ENCODE peak calls at places on chromosomes 7 and 10, in four cellular contexts. One of them, this sample, is unnamed.

GRCh38 chr7:148400101-148400500 is 190.5 kb upstream of the C7orf33 start:
- DNase-seq in NCI-H2171 treated with DMSO at 0.1 percent for 48 hours: no peak
- DNase-seq in NCI-H1105: no peak
- DNase-seq in mesothelial cell of epicardium: no peak
- DNase-seq in this sample: no peak

GRCh38 chr7:98945852-98946251 is 67.5 kb downstream of the TRRAP start:
- DNase-seq in NCI-H1105: no peak
- DNase-seq in mesothelial cell of epicardium: no peak
- DNase-seq in NCI-H2171 treated with DMSO at 0.1 percent for 48 hours: no peak
- DNase-seq in this sample: no peak

GRCh38 chr10:101061814-101062230 is at the start of gene KAZALD1:
- DNase-seq in NCI-H1105: no peak
- DNase-seq in mesothelial cell of epicardium: no peak
- DNase-seq in NCI-H2171 treated with DMSO at 0.1 percent for 48 hours: no peak
- DNase-seq in this sample: no peak

GRCh38 chr10:30704016-30704600 is 74.6 kb upstream of the LYZL2 start:
- DNase-seq in NCI-H1105: no peak
- DNase-seq in mesothelial cell of epicardium: no peak
- DNase-seq in NCI-H2171 treated with DMSO at 0.1 percent for 48 hours: no peak
- DNase-seq in this sample: no peak

GRCh38 chr7:103866919-103867318 is 122.5 kb downstream of the RELN start:
- DNase-seq in mesothelial cell of epicardium: no peak
- DNase-seq in NCI-H1105: peak; percentile 73
- DNase-seq in NCI-H2171 treated with DMSO at 0.1 percent for 48 hours: peak; percentile 78
- DNase-seq in this sample: peak; percentile 18

GRCh38 chr10:125375210-125375609 is 214.8 kb upstream of the CTBP2 start:
- DNase-seq in NCI-H1105: no peak
- DNase-seq in NCI-H2171 treated with DMSO at 0.1 percent for 48 hours: no peak
- DNase-seq in mesothelial cell of epicardium: no peak
- DNase-seq in this sample: no peak

GRCh38 chr7:129923709-129924108 is 29.1 kb downstream of the UBE2H start:
- DNase-seq in NCI-H2171 treated with DMSO at 0.1 percent for 48 hours: no peak
- DNase-seq in NCI-H1105: no peak
- DNase-seq in mesothelial cell of epicardium: no peak
- DNase-seq in this sample: no peak

GRCh38 chr10:108970016-108970415 is 953.3 kb downstream of the XPNPEP1 start:
- DNase-seq in mesothelial cell of epicardium: peak; percentile 44
- DNase-seq in NCI-H2171 treated with DMSO at 0.1 percent for 48 hours: no peak
- DNase-seq in NCI-H1105: no peak
- DNase-seq in this sample: no peak

GRCh38 chr7:140027866-140028265 is 34.9 kb downstream of the PARP12 start:
- DNase-seq in NCI-H1105: no peak
- DNase-seq in mesothelial cell of epicardium: no peak
- DNase-seq in NCI-H2171 treated with DMSO at 0.1 percent for 48 hours: no peak
- DNase-seq in this sample: no peak

GRCh38 chr7:18241543-18242231 is 214.0 kb upstream of the PRPS1L1 start:
- DNase-seq in NCI-H2171 treated with DMSO at 0.1 percent for 48 hours: no peak
- DNase-seq in mesothelial cell of epicardium: no peak
- DNase-seq in NCI-H1105: no peak
- DNase-seq in this sample: no peak

GRCh38 chr7:155145477-155146255 is 75.5 kb downstream of the HTR5A start:
- DNase-seq in NCI-H2171 treated with DMSO at 0.1 percent for 48 hours: no peak
- DNase-seq in mesothelial cell of epicardium: no peak
- DNase-seq in NCI-H1105: no peak
- DNase-seq in this sample: no peak

GRCh38 chr7:151306860-151307259 is 34.8 kb upstream of the NUB1 start:
- DNase-seq in mesothelial cell of epicardium: no peak
- DNase-seq in NCI-H1105: no peak
- DNase-seq in NCI-H2171 treated with DMSO at 0.1 percent for 48 hours: no peak
- DNase-seq in this sample: no peak

GRCh38 chr7:28269700-28270361 is 89.2 kb upstream of the JAZF1 start:
- DNase-seq in NCI-H2171 treated with DMSO at 0.1 percent for 48 hours: no peak
- DNase-seq in mesothelial cell of epicardium: no peak
- DNase-seq in NCI-H1105: no peak
- DNase-seq in this sample: no peak

GRCh38 chr7:79507161-79507560 is 53.7 kb upstream of the MAGI2 start:
- DNase-seq in NCI-H1105: no peak
- DNase-seq in NCI-H2171 treated with DMSO at 0.1 percent for 48 hours: no peak
- DNase-seq in mesothelial cell of epicardium: no peak
- DNase-seq in this sample: no peak

GRCh38 chr7:50472427-50472826 is 22.3 kb upstream of the FIGNL1 start:
- DNase-seq in mesothelial cell of epicardium: no peak
- DNase-seq in NCI-H1105: no peak
- DNase-seq in NCI-H2171 treated with DMSO at 0.1 percent for 48 hours: no peak
- DNase-seq in this sample: no peak